ENCODE peak calls at places on chromosomes 1 and 21, in ten cellular contexts. Z is endothelial cell, K is Calu3, G is A549, I is spleen, E is upper lobe of left lung, S is fibroblast of mammary gland, W is astrocyte of the spinal cord, J is heart left ventricle, R is GM12878. L is an unnamed sample.

GRCh38 chr1:33094971-33095604 is 14.1 kb downstream of the AZIN2 start:
- DNase-seq in Z (peak; percentile 81), G (peak; percentile 65), W (peak; percentile 75), R (no peak), S (peak; percentile 82), I (no peak), E (no peak), J (peak; percentile 43), K (peak; percentile 76), L (peak; percentile 92)

GRCh38 chr21:37769656-37770055 is 146.6 kb downstream of the KCNJ6 start:
- DNase-seq in J (no peak), E (no peak), W (no peak), R (no peak), Z (no peak), G (no peak), S (no peak), K (no peak), I (no peak), L (no peak)

GRCh38 chr1:235108185-235108593 is 20.4 kb downstream of the TOMM20 start:
- DNase-seq in K (no peak), W (no peak), E (no peak), S (no peak), I (no peak), R (no peak), Z (no peak), J (no peak), G (no peak), L (no peak)

GRCh38 chr1:45674478-45674877 is 11.9 kb downstream of the GPBP1L1 start:
- DNase-seq in K (no peak), S (no peak), Z (no peak), E (no peak), W (no peak), G (no peak), I (no peak), R (no peak), J (no peak), L (no peak)

GRCh38 chr1:203673550-203674411 is 47.1 kb downstream of the ATP2B4 start:
- DNase-seq in G (peak; percentile 85), K (peak; percentile 80), Z (peak; percentile 58), I (peak; percentile 84), J (peak; percentile 61), S (peak; percentile 96), W (peak; percentile 93), R (no peak), E (no peak), L (peak; percentile 98)

GRCh38 chr1:114695430-114696093 is at the start of gene AMPD1:
- DNase-seq in Z (no peak), K (no peak), I (no peak), J (no peak), E (no peak), G (no peak), W (no peak), R (no peak), S (peak; percentile 45), L (peak; percentile 39)

GRCh38 chr21:44593598-44594405 is 1.5 kb upstream of the KRTAP10-6 start:
- DNase-seq in S (no peak), I (no peak), K (no peak), E (no peak), G (no peak), W (no peak), Z (no peak), R (no peak), J (no peak), L (no peak)

GRCh38 chr1:94622757-94623156 is 81.2 kb upstream of the F3 start:
- DNase-seq in S (peak; percentile 20), R (no peak), I (no peak), G (peak; percentile 28), J (no peak), E (no peak), K (peak; percentile 87), Z (no peak), W (peak; percentile 74), L (peak; percentile 74)

GRCh38 chr1:169484683-169485426 is 889 bp downstream of the SLC19A2 start:
- DNase-seq in R (no peak), E (no peak), G (peak; percentile 56), K (peak; percentile 60), Z (no peak), W (peak; percentile 68), J (peak; percentile 48), I (no peak), S (peak; percentile 79), L (no peak)

GRCh38 chr1:201709564-201710295 is 119.2 kb upstream of the IPO9 start:
- DNase-seq in E (peak; percentile 74), J (peak; percentile 78), R (no peak), S (peak; percentile 67), K (peak; percentile 88), Z (peak; percentile 78), G (peak; percentile 54), W (peak; percentile 67), I (peak; percentile 89), L (peak; percentile 90)

GRCh38 chr1:54376085-54377039 is 29.8 kb downstream of the SSBP3 start:
- DNase-seq in J (no peak), E (no peak), I (no peak), K (peak; percentile 31), W (no peak), R (peak; percentile 84), Z (no peak), G (no peak), S (no peak), L (no peak)

DNA sequence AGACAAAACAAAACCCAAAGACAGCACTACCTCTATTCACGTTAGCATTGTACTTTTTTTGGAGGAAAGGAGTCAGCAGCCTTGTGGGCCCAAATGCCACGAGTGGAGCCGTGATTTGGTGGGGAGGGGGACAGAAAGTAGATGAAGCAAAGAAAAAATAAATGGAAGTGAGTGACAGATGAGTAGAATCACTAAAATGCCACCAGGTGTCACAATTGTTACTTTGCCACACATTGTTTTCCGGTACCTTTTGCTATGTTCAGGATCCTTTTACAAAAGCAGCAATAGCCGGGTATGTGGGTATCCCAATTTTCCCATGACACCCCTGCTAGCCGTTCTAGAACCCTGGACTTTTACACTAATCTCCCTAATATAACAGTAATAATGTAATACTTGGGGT is 85.0 kb upstream of the AK4 start:
- DNase-seq in W (no peak), S (no peak), K (peak; percentile 7), Z (no peak), R (no peak), G (peak; percentile 24), J (no peak), E (no peak), I (no peak), L (no peak)
- TF ChIP-seq CTCF in W (no peak), S (no peak), K (peak; percentile 55), Z (no peak), R (peak; percentile 25), G (peak; percentile 28), J (no peak), E (no peak), I (peak; percentile 19), L (peak; percentile 12)

GRCh38 chr1:81021134-81021533 is 779.6 kb upstream of the ADGRL2 start:
- DNase-seq in Z (no peak), R (no peak), K (no peak), E (no peak), J (no peak), S (no peak), W (no peak), G (no peak), I (no peak), L (no peak)
- TF ChIP-seq CTCF in Z (no peak), R (no peak), K (no peak), E (no peak), J (no peak), S (no peak), W (peak; percentile 6), G (no peak), I (no peak), L (no peak)

GRCh38 chr1:171984262-171984661 is 143.0 kb downstream of the DNM3 start:
- DNase-seq in K (no peak), Z (no peak), J (peak; percentile 26), I (no peak), E (peak; percentile 38), S (peak; percentile 23), G (no peak), W (no peak), R (no peak), L (no peak)

GRCh38 chr1:171984850-171985485 is 143.7 kb downstream of the DNM3 start:
- DNase-seq in E (no peak), Z (no peak), W (peak; percentile 38), S (peak; percentile 52), J (no peak), K (no peak), G (peak; percentile 32), I (no peak), R (no peak), L (no peak)

GRCh38 chr1:171988243-171988642 is 146.9 kb downstream of the DNM3 start:
- DNase-seq in G (no peak), I (no peak), K (no peak), S (no peak), W (no peak), J (no peak), R (no peak), E (no peak), Z (no peak), L (no peak)

GRCh38 chr1:171983584-171983983 is 142.3 kb downstream of the DNM3 start:
- DNase-seq in K (peak; percentile 23), R (no peak), S (peak; percentile 51), J (no peak), Z (no peak), G (peak; percentile 43), I (no peak), W (peak; percentile 33), E (no peak), L (no peak)

DNA sequence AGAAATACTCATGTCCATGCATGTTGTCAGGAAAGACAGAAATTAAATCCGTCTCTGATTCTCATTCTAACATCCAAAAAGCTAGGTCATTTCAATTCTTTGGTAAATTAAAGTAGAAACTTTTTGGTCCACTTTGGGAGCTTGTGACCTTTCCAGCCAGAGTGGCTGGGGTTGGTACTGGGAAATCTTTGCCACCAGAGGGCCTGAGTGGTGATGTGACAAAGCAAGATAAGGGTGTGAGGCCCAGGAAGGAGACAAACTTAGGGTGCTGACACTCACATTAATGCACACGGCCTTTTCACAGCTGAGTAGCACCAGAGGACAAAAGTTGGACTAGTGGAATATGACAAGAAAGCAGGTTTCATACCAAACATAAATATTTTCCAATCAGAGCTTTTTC is 144.3 kb downstream of the DNM3 start:
- DNase-seq in E (no peak), G (peak; percentile 45), R (no peak), Z (peak; percentile 18), W (no peak), K (peak; percentile 49), I (no peak), S (no peak), J (no peak), L (no peak)
- TF ChIP-seq CTCF in E (no peak), G (peak; percentile 38), R (no peak), Z (peak; percentile 44), W (peak; percentile 29), K (peak; percentile 18), I (no peak), S (peak; percentile 22), J (no peak), L (peak; percentile 22)

DNA sequence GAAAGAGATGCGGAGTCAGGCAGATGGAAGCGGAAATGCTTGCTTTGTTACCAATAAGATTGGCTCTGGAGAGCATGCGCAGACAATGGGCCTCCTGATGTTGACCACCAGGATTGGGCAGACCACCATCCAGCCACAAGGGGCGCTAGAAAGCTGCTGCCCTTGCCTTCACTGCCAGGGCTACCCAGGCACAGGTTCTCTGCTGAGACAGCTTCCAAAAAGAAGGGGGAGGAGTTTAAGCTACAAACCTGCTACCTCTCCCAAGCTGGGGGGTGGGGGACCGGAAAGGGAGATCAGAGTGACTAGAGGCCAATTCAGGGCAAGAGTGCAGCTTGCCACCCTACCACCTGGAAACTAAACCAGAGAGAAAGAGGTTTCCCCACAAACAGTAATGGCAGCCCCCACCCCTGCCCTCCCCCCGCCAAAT is 369.7 kb downstream of the RRAGC start:
- DNase-seq in R (no peak), I (peak; percentile 82), S (peak; percentile 4), G (peak; percentile 31), Z (peak; percentile 64), E (no peak), J (no peak), W (no peak), K (peak; percentile 58), L (no peak)
- TF ChIP-seq CTCF in R (peak; percentile 69), I (peak; percentile 61), S (peak; percentile 49), G (peak; percentile 33), Z (peak; percentile 70), E (peak; percentile 25), J (peak; percentile 51), W (peak; percentile 54), K (peak; percentile 54), L (peak; percentile 53)

L was measured in osteoblast.